ENCODE peak calls at places on chromosomes 4 and X, in nine cellular contexts. P is NCI-H460; Y is stimulated activated CD4-positive, alpha-beta T cell treated with anti-CD3 and anti-CD28 coated beads, Interleukin-4, amount 100 ng/mL, for 4 hours; L is central memory CD8-positive, alpha-beta T cell; R is foreskin fibroblast; Q is mesothelial cell of epicardium; N is IMR-90; J is RCC 7860; E is activated CD4-positive, CD25-positive, alpha-beta regulatory T cell treated with anti-CD3 and anti-CD28 coated beads, Interleukin-2, amount 50 U/mL, for 72 hours. O is an unnamed sample.

GRCh38 chrX:118420462-118420861 is 74.6 kb downstream of the WDR44 start:
- DNase-seq in Y (no peak), E (no peak), R (peak), Q (no peak), N (peak), L (no peak), J (no peak), P (no peak), O (no peak)

GRCh38 chrX:46574941-46575381 is 1.4 kb downstream of the CHST7 start:
- DNase-seq in N (no peak), J (no peak), L (no peak), Y (peak), Q (no peak), P (no peak), E (peak), R (peak), O (peak)

GRCh38 chrX:40146471-40147398 is 49.0 kb upstream of the BCOR start:
- DNase-seq in Q (peak), J (no peak), N (peak), Y (peak), E (no peak), R (peak), P (no peak), L (no peak), O (no peak)

GRCh38 chr4:188971125-188971524 is 831.9 kb downstream of the TRIML1 start:
- DNase-seq in N (peak), Y (no peak), E (no peak), L (no peak), R (peak), Q (no peak), J (no peak), P (no peak), O (no peak)

GRCh38 chr4:57231781-57232180 is 121.6 kb upstream of the IGFBP7 start:
- DNase-seq in L (no peak), E (no peak), Q (no peak), P (no peak), R (peak), N (no peak), Y (no peak), J (no peak), O (no peak)

GRCh38 chr4:140351778-140352177 is 21.7 kb upstream of the SCOC start:
- DNase-seq in E (no peak), N (no peak), R (no peak), Y (no peak), P (no peak), J (no peak), L (no peak), Q (no peak), O (no peak)

GRCh38 chr4:147518846-147519767 is 38.2 kb downstream of the EDNRA start:
- DNase-seq in Y (peak), Q (no peak), R (peak), P (peak), E (no peak), N (peak), L (peak), J (peak), O (peak)

GRCh38 chr4:22348410-22348809 is 167.5 kb downstream of the ADGRA3 start:
- DNase-seq in N (peak), Q (no peak), R (peak), E (no peak), P (no peak), J (no peak), L (no peak), Y (no peak), O (no peak)

GRCh38 chrX:11461181-11462001 is 168.2 kb downstream of the AMELX start:
- DNase-seq in Q (no peak), E (no peak), N (peak), R (peak), Y (no peak), L (no peak), J (peak), P (no peak), O (no peak)

GRCh38 chrX:19751068-19751467 is 136.3 kb downstream of the SH3KBP1 start:
- DNase-seq in P (no peak), Y (no peak), Q (no peak), J (no peak), N (no peak), R (no peak), L (no peak), E (no peak), O (no peak)

GRCh38 chr4:154720123-154720522 is 23.7 kb upstream of the LRAT start:
- DNase-seq in L (no peak), P (no peak), Y (no peak), Q (no peak), R (peak), E (no peak), N (no peak), J (peak), O (no peak)

GRCh38 chr4:127601029-127601428 is 31.7 kb upstream of the INTU start:
- DNase-seq in P (no peak), R (peak), E (no peak), Q (no peak), Y (no peak), J (no peak), L (no peak), N (peak), O (no peak)

GRCh38 chr4:153651041-153651960 is 32.8 kb upstream of the TLR2 start:
- DNase-seq in J (peak), L (no peak), P (no peak), E (no peak), Y (peak), R (peak), Q (no peak), N (no peak), O (no peak)

GRCh38 chrX:3124041-3124440 is 82.8 kb downstream of the ARSF start:
- DNase-seq in R (no peak), L (no peak), Y (no peak), N (peak), Q (no peak), E (no peak), P (no peak), J (no peak), O (no peak)

GRCh38 chrX:11965436-11965835 is 172.8 kb upstream of the FRMPD4 start:
- DNase-seq in E (no peak), N (no peak), Q (no peak), L (no peak), P (no peak), R (no peak), J (no peak), Y (no peak), O (no peak)